ENCODE peak calls at places on chromosomes 3 and 15, in six cellular contexts. G is adrenal gland, X is cardiac muscle cell, S is upper lobe of left lung, T is fibroblast of lung, N is tibial artery. M is an unnamed sample.

GRCh38 chr3:30142946-30143345 is 463.5 kb upstream of the TGFBR2 start:
- DNase-seq in N (no peak), X (no peak), T (no peak), S (no peak), G (no peak), M (no peak)

GRCh38 chr15:74829500-74829899 is 3.1 kb downstream of the CPLX3 start:
- DNase-seq in S (no peak), T (peak), N (no peak), X (no peak), G (no peak), M (no peak)

GRCh38 chr3:61954097-61954528 is 392.7 kb downstream of the PTPRG start:
- DNase-seq in N (no peak), G (no peak), T (peak), X (peak), S (no peak), M (no peak)

GRCh38 chr15:47517737-47518136 is 199.6 kb upstream of the SEMA6D start:
- DNase-seq in G (no peak), N (no peak), X (peak), S (peak), T (peak), M (no peak)

GRCh38 chr3:51386159-51386851 is 1.2 kb downstream of the MANF start:
- DNase-seq in N (no peak), X (no peak), T (no peak), S (no peak), G (no peak), M (no peak)

GRCh38 chr3:146953523-146954125 is 348.5 kb upstream of the PLSCR5 start:
- DNase-seq in T (no peak), N (no peak), G (no peak), X (no peak), S (no peak), M (no peak)

GRCh38 chr15:94164202-94164807 is 67.1 kb upstream of the MCTP2 start:
- DNase-seq in S (peak), G (peak), X (peak), T (peak), N (no peak), M (no peak)

GRCh38 chr3:149475451-149476060 is 1.1 kb downstream of the TM4SF4 start:
- DNase-seq in G (no peak), T (no peak), N (no peak), X (no peak), S (no peak), M (no peak)

GRCh38 chr3:101803939-101804338 is 24.9 kb downstream of the NXPE3 start:
- DNase-seq in T (no peak), X (no peak), N (no peak), S (no peak), G (no peak), M (no peak)

GRCh38 chr15:59268980-59269472 is 62.4 kb downstream of the LDHAL6B start:
- DNase-seq in T (no peak), X (no peak), G (no peak), S (no peak), N (no peak), M (no peak)

GRCh38 chr3:62143843-62144450 is 229.4 kb downstream of the FEZF2 start:
- DNase-seq in G (no peak), S (no peak), X (no peak), N (no peak), T (peak), M (no peak)

GRCh38 chr3:150399060-150399459 is 9.0 kb upstream of the TSC22D2 start:
- DNase-seq in X (no peak), S (no peak), N (no peak), T (no peak), G (no peak), M (no peak)

GRCh38 chr3:69122398-69122797 is at the start of gene LMOD3:
- DNase-seq in X (no peak), N (no peak), S (no peak), G (no peak), T (peak), M (no peak)
- H3K4me3 ChIP-seq in X (no peak), N (no peak), S (peak), G (no peak), T (no peak), M (no peak)

GRCh38 chr3:66415867-66416428 is 84.9 kb downstream of the LRIG1 start:
- DNase-seq in G (no peak), N (no peak), X (peak), S (no peak), T (no peak), M (no peak)
- H3K27ac ChIP-seq in G (no peak), N (peak), X (peak), S (no peak), T (no peak), M (no peak)

GRCh38 chr3:56421205-56421604 is 47.1 kb downstream of the ERC2 start:
- DNase-seq in S (no peak), G (no peak), T (no peak), N (no peak), X (no peak), M (no peak)
- TF ChIP-seq CTCF in S (no peak), G (no peak), T (no peak), N (no peak), X (no peak), M (no peak)

DNA sequence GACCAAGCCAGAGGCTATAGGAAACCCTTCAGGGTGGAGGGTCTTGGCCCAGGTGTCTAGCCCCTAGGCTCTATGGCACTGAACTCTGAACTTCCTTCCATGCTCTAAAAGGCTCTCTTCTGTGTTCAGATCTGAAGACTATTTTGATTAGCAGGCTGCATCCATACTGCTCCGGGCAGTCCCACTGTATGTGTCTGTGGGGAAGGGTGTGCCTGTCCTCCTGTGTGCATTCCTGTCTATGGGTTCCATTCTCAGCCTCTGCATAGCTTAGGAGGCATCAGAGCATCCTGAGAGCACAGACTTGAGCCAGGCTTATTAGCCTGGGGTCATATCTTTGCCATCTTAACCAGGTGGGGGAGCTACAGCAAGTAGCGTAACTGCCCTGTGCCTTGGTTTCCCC is 38.0 kb downstream of the EXOG start:
- DNase-seq in G (no peak), N (no peak), S (no peak), T (no peak), X (no peak), M (no peak)
- H3K4me3 ChIP-seq in G (no peak), N (no peak), S (no peak), T (no peak), X (no peak), M (no peak)

DNA sequence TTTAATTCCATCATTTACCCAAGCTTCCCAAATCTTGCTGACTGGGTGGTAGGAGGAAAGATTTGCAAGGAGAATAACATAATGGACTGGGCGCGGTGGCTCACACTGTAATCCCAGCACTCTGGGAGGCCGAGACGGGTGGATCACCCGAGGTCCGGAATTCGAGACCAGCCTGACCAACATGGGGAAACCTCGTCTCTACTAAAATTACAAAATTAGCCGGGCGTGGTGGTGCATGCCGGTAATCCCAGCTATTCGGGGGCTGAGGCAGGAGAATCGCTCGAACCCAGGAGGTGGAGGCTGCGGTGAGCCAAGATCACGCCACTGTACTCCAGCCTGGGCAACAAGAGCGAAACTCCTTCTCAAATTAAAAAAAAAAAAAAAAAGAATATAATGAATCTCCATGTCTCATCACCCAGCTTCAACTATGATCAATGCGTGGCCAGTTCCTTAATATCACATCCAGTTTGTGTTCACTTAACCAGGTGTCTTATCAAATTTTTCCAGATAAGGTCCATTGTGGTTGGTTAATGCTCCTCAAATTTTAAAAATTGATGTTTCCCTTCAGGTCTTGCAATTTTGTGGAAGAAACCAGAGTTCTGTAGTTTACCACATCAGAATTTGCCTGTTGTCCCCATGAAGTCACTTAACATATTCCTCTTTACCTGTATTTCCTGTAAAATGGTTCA is 1.3 kb upstream of the ABCF3 start:
- DNase-seq in S (no peak), N (no peak), G (no peak), T (no peak), X (no peak), M (no peak)
- H3K27ac ChIP-seq in S (peak), N (peak), G (peak), T (no peak), X (peak), M (no peak)

DNA sequence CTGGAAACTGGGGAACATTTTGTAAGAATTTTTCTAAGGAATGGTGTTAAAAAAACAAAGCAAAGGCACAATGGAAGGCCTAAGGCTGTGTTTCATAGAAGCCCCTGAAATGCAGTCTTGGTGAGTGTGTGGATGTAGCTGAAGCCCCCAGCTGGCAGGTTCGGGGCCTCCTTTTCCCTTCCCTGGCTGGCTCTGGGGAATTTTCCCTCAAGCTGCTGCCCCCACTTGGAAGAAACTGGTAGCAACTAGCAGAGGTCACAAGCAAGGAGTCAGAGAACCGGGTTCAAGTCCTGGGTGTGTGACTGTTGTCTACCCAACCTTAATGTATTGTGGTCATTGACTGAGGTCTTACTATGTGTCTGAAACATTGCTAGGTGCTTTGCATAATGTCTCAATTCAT is 85.3 kb upstream of the MYZAP start:
- DNase-seq in T (no peak), X (peak), N (no peak), S (no peak), G (no peak), M (no peak)
- TF ChIP-seq CTCF in T (no peak), X (peak), N (no peak), S (no peak), G (no peak), M (no peak)

GRCh38 chr3:179653106-179653776 is 401 bp downstream of the USP13 start:
- DNase-seq in X (peak), T (peak), N (peak), G (peak), S (peak), M (peak)

GRCh38 chr3:179655236-179655635 is 2.4 kb downstream of the USP13 start:
- DNase-seq in T (no peak), N (no peak), S (no peak), X (no peak), G (no peak), M (no peak)

GRCh38 chr3:179651687-179652466 is 963 bp upstream of the USP13 start:
- DNase-seq in G (no peak), S (no peak), N (no peak), T (no peak), X (no peak), M (no peak)

GRCh38 chr3:179653777-179654117 is 907 bp downstream of the USP13 start:
- DNase-seq in T (no peak), G (peak), X (no peak), N (no peak), S (no peak), M (peak)

DNA sequence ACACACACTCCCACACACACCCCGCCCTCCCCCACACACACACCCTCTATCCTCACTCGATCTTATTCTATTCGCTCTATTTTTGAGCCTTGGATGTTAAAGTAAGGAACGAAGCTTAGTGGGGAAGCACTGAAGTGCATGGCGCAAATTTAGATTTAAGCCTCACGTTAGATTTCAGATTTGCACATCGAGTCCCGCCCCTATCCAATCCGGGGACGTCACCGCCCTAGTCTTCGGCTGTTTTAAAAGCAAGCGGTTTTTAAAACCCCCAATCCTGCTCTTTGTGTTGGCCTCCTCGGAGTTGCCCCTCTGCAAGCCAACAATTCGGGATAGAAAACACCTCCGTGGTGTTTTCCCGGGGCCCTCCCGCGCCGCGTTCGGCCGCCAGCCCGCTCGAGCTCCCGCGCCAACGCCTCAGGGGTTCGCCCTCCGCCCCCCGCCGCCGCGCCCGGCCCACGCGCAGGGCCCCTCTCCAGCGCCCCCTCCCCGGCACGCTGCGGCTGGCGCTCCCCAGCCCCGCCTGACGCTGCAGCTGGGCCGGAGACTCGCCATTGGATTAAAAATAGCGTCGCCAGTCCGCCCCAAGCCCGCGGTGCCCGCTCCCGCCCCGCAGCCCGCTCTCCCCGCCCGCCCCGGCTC is at the start of gene USP13:
- DNase-seq in G (peak), X (peak), N (peak), S (peak), T (peak), M (peak)
- H3K4me3 ChIP-seq in G (peak), X (peak), N (peak), S (peak), T (peak), M (peak)

M was measured in lower lobe of right lung.